ENCODE peak calls at places on chromosomes 16 and 17, in seven cellular contexts. One of them, this sample, is unnamed.

GRCh38 chr17:19590912-19591551 is 57.4 kb downstream of the SLC47A1 start:
- DNase-seq in GM13977: no peak
- DNase-seq in GM23338: peak
- DNase-seq in colonic mucosa: no peak
- DNase-seq in mucosa of descending colon: no peak
- DNase-seq in AG04449: no peak
- DNase-seq in NB4: no peak
- DNase-seq in this sample: no peak

GRCh38 chr17:45114117-45114932 is 18.0 kb downstream of the PLCD3 start:
- DNase-seq in GM13977: no peak
- DNase-seq in GM23338: no peak
- DNase-seq in colonic mucosa: no peak
- DNase-seq in mucosa of descending colon: no peak
- DNase-seq in AG04449: no peak
- DNase-seq in NB4: no peak
- DNase-seq in this sample: no peak

GRCh38 chr17:80285237-80285920 is 24.7 kb downstream of the RNF213 start:
- DNase-seq in GM13977: no peak
- DNase-seq in GM23338: no peak
- DNase-seq in colonic mucosa: no peak
- DNase-seq in mucosa of descending colon: no peak
- DNase-seq in AG04449: no peak
- DNase-seq in NB4: no peak
- DNase-seq in this sample: no peak

GRCh38 chr17:50817142-50817751 is 18.1 kb upstream of the WFIKKN2 start:
- DNase-seq in GM13977: no peak
- DNase-seq in GM23338: peak
- DNase-seq in colonic mucosa: peak
- DNase-seq in mucosa of descending colon: peak
- DNase-seq in AG04449: no peak
- DNase-seq in NB4: peak
- DNase-seq in this sample: no peak

GRCh38 chr16:2426941-2427361 is 2.3 kb upstream of the CCNF start:
- DNase-seq in GM13977: no peak
- DNase-seq in GM23338: no peak
- DNase-seq in colonic mucosa: no peak
- DNase-seq in mucosa of descending colon: no peak
- DNase-seq in AG04449: no peak
- DNase-seq in NB4: no peak
- DNase-seq in this sample: no peak

GRCh38 chr16:84526794-84527485 is 22.5 kb upstream of the MEAK7 start:
- DNase-seq in GM13977: no peak
- DNase-seq in GM23338: no peak
- DNase-seq in colonic mucosa: no peak
- DNase-seq in mucosa of descending colon: peak
- DNase-seq in AG04449: no peak
- DNase-seq in NB4: no peak
- DNase-seq in this sample: no peak

GRCh38 chr16:55641430-55642056 is 14.2 kb upstream of the SLC6A2 start:
- DNase-seq in GM13977: no peak
- DNase-seq in GM23338: no peak
- DNase-seq in colonic mucosa: no peak
- DNase-seq in mucosa of descending colon: no peak
- DNase-seq in AG04449: no peak
- DNase-seq in NB4: no peak
- DNase-seq in this sample: no peak

GRCh38 chr16:83248735-83249469 is 558.9 kb upstream of the HSBP1 start:
- DNase-seq in GM13977: no peak
- DNase-seq in GM23338: no peak
- DNase-seq in colonic mucosa: no peak
- DNase-seq in mucosa of descending colon: no peak
- DNase-seq in AG04449: no peak
- DNase-seq in NB4: no peak
- DNase-seq in this sample: no peak

GRCh38 chr16:57802635-57803412 is 533 bp upstream of the KIFC3 start:
- DNase-seq in GM13977: no peak
- DNase-seq in GM23338: peak
- DNase-seq in colonic mucosa: no peak
- DNase-seq in mucosa of descending colon: no peak
- DNase-seq in AG04449: no peak
- DNase-seq in NB4: peak
- DNase-seq in this sample: no peak

GRCh38 chr17:17386143-17386800 is 83.1 kb downstream of the NT5M start:
- DNase-seq in GM13977: no peak
- DNase-seq in GM23338: no peak
- DNase-seq in colonic mucosa: no peak
- DNase-seq in mucosa of descending colon: no peak
- DNase-seq in AG04449: no peak
- DNase-seq in NB4: no peak
- DNase-seq in this sample: no peak

GRCh38 chr17:17387017-17387416 is 83.8 kb downstream of the NT5M start:
- DNase-seq in GM13977: no peak
- DNase-seq in GM23338: no peak
- DNase-seq in colonic mucosa: peak
- DNase-seq in mucosa of descending colon: peak
- DNase-seq in AG04449: no peak
- DNase-seq in NB4: no peak
- DNase-seq in this sample: no peak

GRCh38 chr17:17385502-17385901 is 82.3 kb downstream of the NT5M start:
- DNase-seq in GM13977: no peak
- DNase-seq in GM23338: no peak
- DNase-seq in colonic mucosa: no peak
- DNase-seq in mucosa of descending colon: no peak
- DNase-seq in AG04449: no peak
- DNase-seq in NB4: no peak
- DNase-seq in this sample: no peak

GRCh38 chr17:17388657-17389496 is 85.7 kb downstream of the NT5M start:
- DNase-seq in GM13977: no peak
- DNase-seq in GM23338: no peak
- DNase-seq in colonic mucosa: no peak
- DNase-seq in mucosa of descending colon: no peak
- DNase-seq in AG04449: no peak
- DNase-seq in NB4: no peak
- DNase-seq in this sample: no peak

GRCh38 chr17:17387461-17388362 is 84.5 kb downstream of the NT5M start:
- DNase-seq in GM13977: no peak
- DNase-seq in GM23338: peak
- DNase-seq in colonic mucosa: peak
- DNase-seq in mucosa of descending colon: peak
- DNase-seq in AG04449: no peak
- DNase-seq in NB4: peak
- DNase-seq in this sample: no peak
- TF ChIP-seq CTCF in GM13977: peak
- TF ChIP-seq CTCF in GM23338: peak
- TF ChIP-seq CTCF in colonic mucosa: peak
- TF ChIP-seq CTCF in mucosa of descending colon: peak
- TF ChIP-seq CTCF in AG04449: no peak
- TF ChIP-seq CTCF in NB4: peak
- TF ChIP-seq CTCF in this sample: no peak

DNA sequence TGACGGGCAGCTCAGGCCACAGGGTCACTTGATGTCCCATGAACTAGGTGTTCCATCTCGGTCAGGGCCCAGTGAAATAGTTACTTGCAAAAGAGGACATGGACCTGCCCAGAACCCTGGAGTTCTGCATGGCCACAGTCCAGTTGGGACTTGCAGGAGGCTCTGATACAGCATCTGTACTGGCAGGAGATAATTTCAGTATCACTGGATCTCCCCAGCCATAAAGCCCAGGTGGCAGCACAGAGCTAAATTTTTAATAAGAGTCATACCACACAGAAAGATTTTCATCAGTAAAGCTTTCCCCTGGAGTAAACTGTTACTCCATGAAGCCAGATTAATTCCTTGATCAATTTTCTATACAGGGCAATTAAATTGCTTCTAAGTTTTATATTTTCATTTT is 18.0 kb upstream of the SLC16A5 start:
- DNase-seq in GM13977: no peak
- DNase-seq in GM23338: no peak
- DNase-seq in colonic mucosa: no peak
- DNase-seq in mucosa of descending colon: peak
- DNase-seq in AG04449: no peak
- DNase-seq in NB4: peak
- DNase-seq in this sample: no peak
- TF ChIP-seq CTCF in GM13977: peak
- TF ChIP-seq CTCF in GM23338: peak
- TF ChIP-seq CTCF in colonic mucosa: peak
- TF ChIP-seq CTCF in mucosa of descending colon: no peak
- TF ChIP-seq CTCF in AG04449: peak
- TF ChIP-seq CTCF in NB4: peak
- TF ChIP-seq CTCF in this sample: peak

GRCh38 chr17:43085489-43085888 is 39.7 kb downstream of the BRCA1 start:
- DNase-seq in GM13977: no peak
- DNase-seq in GM23338: peak
- DNase-seq in colonic mucosa: no peak
- DNase-seq in mucosa of descending colon: no peak
- DNase-seq in AG04449: no peak
- DNase-seq in NB4: no peak
- DNase-seq in this sample: no peak
- TF ChIP-seq CTCF in GM13977: no peak
- TF ChIP-seq CTCF in GM23338: no peak
- TF ChIP-seq CTCF in colonic mucosa: no peak
- TF ChIP-seq CTCF in mucosa of descending colon: no peak
- TF ChIP-seq CTCF in AG04449: no peak
- TF ChIP-seq CTCF in NB4: no peak
- TF ChIP-seq CTCF in this sample: no peak

GRCh38 chr16:75948441-75948840 is 222.2 kb upstream of the CPHXL start:
- DNase-seq in GM13977: no peak
- DNase-seq in GM23338: no peak
- DNase-seq in colonic mucosa: no peak
- DNase-seq in mucosa of descending colon: no peak
- DNase-seq in AG04449: no peak
- DNase-seq in NB4: no peak
- DNase-seq in this sample: no peak
- TF ChIP-seq CTCF in GM13977: no peak
- TF ChIP-seq CTCF in GM23338: no peak
- TF ChIP-seq CTCF in colonic mucosa: no peak
- TF ChIP-seq CTCF in mucosa of descending colon: no peak
- TF ChIP-seq CTCF in AG04449: no peak
- TF ChIP-seq CTCF in NB4: no peak
- TF ChIP-seq CTCF in this sample: no peak

DNA sequence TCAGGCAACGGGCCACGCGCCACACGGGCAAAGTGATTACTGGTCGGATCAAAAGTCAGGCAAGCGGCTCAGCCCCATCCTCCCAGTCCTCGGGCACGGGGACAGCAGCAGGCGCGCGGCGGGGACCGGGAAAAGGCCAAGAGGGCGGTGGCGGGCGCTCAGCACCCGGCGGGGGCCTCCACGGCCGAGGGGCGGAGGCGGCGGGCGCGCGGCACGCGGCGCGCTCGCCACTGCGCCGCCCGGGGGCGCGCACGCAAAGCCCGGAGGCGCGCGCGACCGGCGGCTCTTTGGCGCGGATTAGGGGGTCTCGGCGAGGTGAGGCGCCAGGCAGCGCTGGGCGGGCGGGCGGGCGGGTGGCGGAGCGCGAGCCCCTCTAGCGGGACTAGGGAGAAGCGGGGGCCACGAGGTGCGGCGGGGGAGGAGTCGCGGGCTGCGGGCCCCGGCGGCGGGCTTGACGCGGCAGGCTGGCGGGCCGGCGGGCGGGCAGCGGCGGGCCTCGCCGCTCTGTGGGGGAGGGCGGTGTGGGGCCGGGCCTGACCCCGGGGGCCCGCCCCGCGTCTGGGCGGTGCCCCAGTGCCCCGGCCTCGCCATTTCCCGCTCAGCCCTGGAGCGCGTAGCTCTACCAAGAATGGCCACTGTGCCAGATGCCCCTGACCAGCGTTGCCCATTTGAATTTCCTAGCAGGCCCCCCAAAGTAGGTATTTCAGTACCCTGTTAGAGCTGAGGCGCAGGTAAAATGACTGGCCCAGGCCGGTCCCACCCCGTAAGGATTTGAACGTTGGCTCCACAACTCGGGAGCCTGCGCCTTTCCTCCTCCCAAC is at the start of the genes ACACA and TADA2A:
- DNase-seq in GM13977: peak
- DNase-seq in GM23338: peak
- DNase-seq in colonic mucosa: peak
- DNase-seq in mucosa of descending colon: peak
- DNase-seq in AG04449: no peak
- DNase-seq in NB4: peak
- DNase-seq in this sample: peak
- TF ChIP-seq CTCF in GM13977: no peak
- TF ChIP-seq CTCF in GM23338: no peak
- TF ChIP-seq CTCF in colonic mucosa: no peak
- TF ChIP-seq CTCF in mucosa of descending colon: no peak
- TF ChIP-seq CTCF in AG04449: no peak
- TF ChIP-seq CTCF in NB4: no peak
- TF ChIP-seq CTCF in this sample: no peak

GRCh38 chr17:42613699-42614295 is 4.3 kb downstream of the TUBG1 start:
- DNase-seq in GM13977: no peak
- DNase-seq in GM23338: no peak
- DNase-seq in colonic mucosa: no peak
- DNase-seq in mucosa of descending colon: no peak
- DNase-seq in AG04449: no peak
- DNase-seq in NB4: no peak
- DNase-seq in this sample: no peak

GRCh38 chr17:42617956-42618431 is 8.5 kb downstream of the TUBG1 start:
- DNase-seq in GM13977: peak
- DNase-seq in GM23338: no peak
- DNase-seq in colonic mucosa: no peak
- DNase-seq in mucosa of descending colon: no peak
- DNase-seq in AG04449: no peak
- DNase-seq in NB4: no peak
- DNase-seq in this sample: no peak

GRCh38 chr17:42623732-42624596 is 14.5 kb downstream of the TUBG1 start:
- DNase-seq in GM13977: no peak
- DNase-seq in GM23338: no peak
- DNase-seq in colonic mucosa: peak
- DNase-seq in mucosa of descending colon: no peak
- DNase-seq in AG04449: no peak
- DNase-seq in NB4: no peak
- DNase-seq in this sample: no peak

DNA sequence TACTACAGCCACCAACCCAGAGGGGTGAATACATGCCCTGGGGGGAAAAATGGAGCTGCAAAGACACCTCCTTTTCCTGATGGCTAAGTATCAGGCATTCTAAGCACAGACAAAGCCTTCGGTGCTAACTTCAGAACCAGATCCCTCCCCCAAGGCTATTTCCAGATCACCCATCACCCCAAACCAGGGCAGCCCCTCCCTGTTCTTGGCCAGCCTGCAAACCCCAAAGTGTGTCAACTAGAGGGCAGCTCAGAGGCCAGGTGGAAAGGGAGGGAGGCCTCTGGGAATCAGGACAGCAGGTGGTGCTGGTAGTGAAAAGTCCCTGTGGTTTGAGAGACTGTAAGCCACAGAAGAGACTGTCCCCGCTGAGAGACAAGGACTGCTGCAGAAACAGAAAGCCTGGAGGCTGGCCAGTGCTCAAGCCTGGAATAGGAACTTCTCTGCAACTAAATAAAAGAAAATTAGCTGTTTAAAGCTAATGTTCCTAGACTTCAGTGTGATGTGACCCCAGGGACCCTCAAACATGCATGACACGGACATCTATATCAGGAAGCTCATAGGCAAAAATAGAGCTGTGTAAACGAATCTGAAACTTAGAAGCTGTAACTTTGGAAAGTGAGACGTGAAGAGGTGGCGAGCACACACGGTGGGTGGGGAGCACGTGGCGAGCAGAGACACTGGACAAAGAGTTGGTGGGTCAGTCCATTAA is 9.1 kb downstream of the TUBG1 start:
- DNase-seq in GM13977: peak
- DNase-seq in GM23338: peak
- DNase-seq in colonic mucosa: peak
- DNase-seq in mucosa of descending colon: peak
- DNase-seq in AG04449: no peak
- DNase-seq in NB4: peak
- DNase-seq in this sample: no peak
- TF ChIP-seq CTCF in GM13977: peak
- TF ChIP-seq CTCF in GM23338: peak
- TF ChIP-seq CTCF in colonic mucosa: peak
- TF ChIP-seq CTCF in mucosa of descending colon: peak
- TF ChIP-seq CTCF in AG04449: no peak
- TF ChIP-seq CTCF in NB4: no peak
- TF ChIP-seq CTCF in this sample: no peak